ENCODE peak calls at places on chromosomes 12 and 14, in five cellular contexts. One of them, this sample, is unnamed.
A peak's percentile ranks its signal among the peaks of the same experiment; 100 is the strongest.

GRCh38 chr14:68148276-68148675 is 328.7 kb downstream of the RAD51B start:
- DNase-seq in CD4-positive, alpha-beta T cell: no peak
- DNase-seq in osteoblast: no peak
- DNase-seq in keratinocyte: peak; percentile 40
- DNase-seq in ovary: no peak
- DNase-seq in this sample: no peak

GRCh38 chr12:48187916-48188695 is 4.7 kb downstream of the CCDC184 start:
- DNase-seq in CD4-positive, alpha-beta T cell: no peak
- DNase-seq in osteoblast: no peak
- DNase-seq in keratinocyte: no peak
- DNase-seq in ovary: no peak
- DNase-seq in this sample: no peak

GRCh38 chr12:26736563-26737486 is 96.2 kb downstream of the ITPR2 start:
- DNase-seq in CD4-positive, alpha-beta T cell: no peak
- DNase-seq in osteoblast: peak; percentile 29
- DNase-seq in keratinocyte: peak; percentile 36
- DNase-seq in ovary: no peak
- DNase-seq in this sample: no peak

GRCh38 chr12:99213047-99213446 is 434.5 kb upstream of the GARIN6 start:
- DNase-seq in CD4-positive, alpha-beta T cell: no peak
- DNase-seq in osteoblast: no peak
- DNase-seq in keratinocyte: no peak
- DNase-seq in ovary: no peak
- DNase-seq in this sample: no peak

GRCh38 chr14:34232790-34233189 is 229.2 kb downstream of the SPTSSA start:
- DNase-seq in CD4-positive, alpha-beta T cell: no peak
- DNase-seq in osteoblast: no peak
- DNase-seq in keratinocyte: no peak
- DNase-seq in ovary: no peak
- DNase-seq in this sample: no peak

GRCh38 chr12:131448254-131448795 is 262.6 kb upstream of the SFSWAP start:
- DNase-seq in CD4-positive, alpha-beta T cell: no peak
- DNase-seq in osteoblast: no peak
- DNase-seq in keratinocyte: no peak
- DNase-seq in ovary: no peak
- DNase-seq in this sample: no peak

GRCh38 chr12:12979151-12979550 is 20.9 kb downstream of the HEBP1 start:
- DNase-seq in CD4-positive, alpha-beta T cell: no peak
- DNase-seq in osteoblast: no peak
- DNase-seq in keratinocyte: no peak
- DNase-seq in ovary: no peak
- DNase-seq in this sample: no peak

GRCh38 chr12:56633465-56634241 is 3.5 kb upstream of the BAZ2A start:
- DNase-seq in CD4-positive, alpha-beta T cell: no peak
- DNase-seq in osteoblast: peak; percentile 75
- DNase-seq in keratinocyte: no peak
- DNase-seq in ovary: no peak
- DNase-seq in this sample: no peak

GRCh38 chr14:54362759-54363437 is 33.9 kb upstream of the CDKN3 start:
- DNase-seq in CD4-positive, alpha-beta T cell: no peak
- DNase-seq in osteoblast: no peak
- DNase-seq in keratinocyte: no peak
- DNase-seq in ovary: no peak
- DNase-seq in this sample: no peak
- H3K27ac ChIP-seq in CD4-positive, alpha-beta T cell: no peak overlapping the region
- H3K27ac ChIP-seq in osteoblast: no peak overlapping the region
- H3K27ac ChIP-seq in keratinocyte: no peak overlapping the region
- H3K27ac ChIP-seq in ovary: no peak overlapping the region
- H3K27ac ChIP-seq in this sample: no peak overlapping the region

GRCh38 chr12:68536885-68537284 is 73.8 kb upstream of the RAP1B start:
- DNase-seq in CD4-positive, alpha-beta T cell: no peak
- DNase-seq in osteoblast: no peak
- DNase-seq in keratinocyte: no peak
- DNase-seq in ovary: no peak
- DNase-seq in this sample: no peak

GRCh38 chr12:68532204-68532886 is 78.4 kb upstream of the RAP1B start:
- DNase-seq in CD4-positive, alpha-beta T cell: no peak
- DNase-seq in osteoblast: peak; percentile 37
- DNase-seq in keratinocyte: no peak
- DNase-seq in ovary: no peak
- DNase-seq in this sample: no peak

GRCh38 chr12:68530965-68531364 is 79.7 kb upstream of the RAP1B start:
- DNase-seq in CD4-positive, alpha-beta T cell: no peak
- DNase-seq in osteoblast: peak; percentile 49
- DNase-seq in keratinocyte: no peak
- DNase-seq in ovary: no peak
- DNase-seq in this sample: no peak

GRCh38 chr12:68532887-68533248 is 77.8 kb upstream of the RAP1B start:
- DNase-seq in CD4-positive, alpha-beta T cell: no peak
- DNase-seq in osteoblast: no peak
- DNase-seq in keratinocyte: no peak
- DNase-seq in ovary: no peak
- DNase-seq in this sample: no peak

DNA sequence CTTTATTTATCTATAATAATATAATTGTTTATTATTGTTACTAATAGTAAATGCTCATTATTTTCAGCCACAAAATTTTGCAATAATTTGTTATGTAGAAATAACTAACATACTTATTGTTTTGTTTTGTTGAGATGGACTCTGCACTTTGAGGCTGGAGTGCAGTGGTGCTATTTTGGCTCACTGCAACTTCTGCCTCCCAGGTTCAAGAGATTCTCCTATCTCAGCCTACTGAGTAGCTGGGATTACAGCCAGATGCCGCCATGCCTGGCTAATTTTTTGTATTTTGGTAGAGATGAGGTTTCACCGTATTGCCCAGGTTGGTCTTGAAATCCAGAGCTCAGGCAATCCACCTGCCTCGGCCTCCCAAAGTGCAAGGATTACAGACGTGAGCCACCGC is 76.6 kb upstream of the RAP1B start:
- DNase-seq in CD4-positive, alpha-beta T cell: no peak
- DNase-seq in osteoblast: no peak
- DNase-seq in keratinocyte: no peak
- DNase-seq in ovary: no peak
- DNase-seq in this sample: no peak
- H3K27ac ChIP-seq in CD4-positive, alpha-beta T cell: no peak overlapping the region
- H3K27ac ChIP-seq in osteoblast: no peak overlapping the region
- H3K27ac ChIP-seq in keratinocyte: no peak overlapping the region
- H3K27ac ChIP-seq in ovary: no peak overlapping the region
- H3K27ac ChIP-seq in this sample: no peak overlapping the region

GRCh38 chr14:89899917-89900680 is 54.4 kb downstream of the EFCAB11 start:
- DNase-seq in CD4-positive, alpha-beta T cell: no peak
- DNase-seq in osteoblast: peak; percentile 84
- DNase-seq in keratinocyte: no peak
- DNase-seq in ovary: no peak
- DNase-seq in this sample: no peak
- H3K27ac ChIP-seq in CD4-positive, alpha-beta T cell: no peak overlapping the region
- H3K27ac ChIP-seq in osteoblast: no peak overlapping the region
- H3K27ac ChIP-seq in keratinocyte: no peak overlapping the region
- H3K27ac ChIP-seq in ovary: no peak overlapping the region
- H3K27ac ChIP-seq in this sample: no peak overlapping the region

DNA sequence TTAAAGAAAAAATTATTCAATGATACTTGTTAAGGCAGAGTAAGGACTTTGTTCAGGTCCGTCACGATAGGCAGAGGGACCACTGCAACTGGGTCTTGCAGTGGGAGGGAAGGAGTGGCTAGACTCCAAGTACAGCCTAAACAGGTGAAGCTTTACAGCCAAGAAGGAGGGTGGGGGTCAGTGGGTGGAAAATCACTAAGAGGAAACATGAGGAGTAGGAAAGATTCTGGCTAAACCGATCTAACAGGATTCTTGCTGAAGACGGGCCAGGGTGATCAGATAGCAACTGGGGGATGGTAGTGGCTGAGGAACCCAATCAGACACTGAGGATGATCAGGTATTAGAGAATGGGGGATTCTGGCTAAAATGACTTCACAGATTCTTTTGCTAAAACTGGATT is 100.2 kb downstream of the TTC7B start:
- DNase-seq in CD4-positive, alpha-beta T cell: no peak
- DNase-seq in osteoblast: no peak
- DNase-seq in keratinocyte: no peak
- DNase-seq in ovary: no peak
- DNase-seq in this sample: no peak
- H3K27ac ChIP-seq in CD4-positive, alpha-beta T cell: no peak overlapping the region
- H3K27ac ChIP-seq in osteoblast: no peak overlapping the region
- H3K27ac ChIP-seq in keratinocyte: no peak overlapping the region
- H3K27ac ChIP-seq in ovary: no peak overlapping the region
- H3K27ac ChIP-seq in this sample: no peak overlapping the region

This sample was measured in sigmoid colon.